ENCODE peak calls at places on chromosome 5, in six cellular contexts. One of them, this sample, is unnamed.

GRCh38 chr5:169914766-169915165 is 65.5 kb downstream of the INSYN2B start:
- DNase-seq in stimulated activated CD4-positive, alpha-beta T cell treated with anti-CD3 and anti-CD28 coated beads, Interleukin-4, amount 100 ng/mL, for 1 hour: no peak
- DNase-seq in C1 segment of cervical spinal cord: no peak
- DNase-seq in EL: peak; percentile 36
- DNase-seq in EH: peak; percentile 79
- DNase-seq in fibroblast of lung: peak; percentile 60
- DNase-seq in this sample: no peak

GRCh38 chr5:93721511-93721910 is 19.9 kb downstream of the POU5F2 start:
- DNase-seq in C1 segment of cervical spinal cord: no peak
- DNase-seq in EL: no peak
- DNase-seq in EH: no peak
- DNase-seq in stimulated activated CD4-positive, alpha-beta T cell treated with anti-CD3 and anti-CD28 coated beads, Interleukin-4, amount 100 ng/mL, for 1 hour: no peak
- DNase-seq in fibroblast of lung: no peak
- DNase-seq in this sample: no peak

GRCh38 chr5:40093550-40093949 is 586.2 kb upstream of the PTGER4 start:
- DNase-seq in stimulated activated CD4-positive, alpha-beta T cell treated with anti-CD3 and anti-CD28 coated beads, Interleukin-4, amount 100 ng/mL, for 1 hour: no peak
- DNase-seq in C1 segment of cervical spinal cord: no peak
- DNase-seq in fibroblast of lung: no peak
- DNase-seq in EL: no peak
- DNase-seq in EH: no peak
- DNase-seq in this sample: no peak

GRCh38 chr5:100828071-100828689 is 74.9 kb downstream of the ST8SIA4 start:
- DNase-seq in C1 segment of cervical spinal cord: no peak
- DNase-seq in EL: no peak
- DNase-seq in stimulated activated CD4-positive, alpha-beta T cell treated with anti-CD3 and anti-CD28 coated beads, Interleukin-4, amount 100 ng/mL, for 1 hour: no peak
- DNase-seq in EH: no peak
- DNase-seq in fibroblast of lung: peak; percentile 16
- DNase-seq in this sample: peak; percentile 29

GRCh38 chr5:65893749-65894430 is 32.5 kb upstream of the ERBIN start:
- DNase-seq in fibroblast of lung: no peak
- DNase-seq in EL: no peak
- DNase-seq in EH: no peak
- DNase-seq in stimulated activated CD4-positive, alpha-beta T cell treated with anti-CD3 and anti-CD28 coated beads, Interleukin-4, amount 100 ng/mL, for 1 hour: no peak
- DNase-seq in C1 segment of cervical spinal cord: no peak
- DNase-seq in this sample: no peak

GRCh38 chr5:16736158-16736994 is 119.6 kb upstream of the RETREG1 start:
- DNase-seq in EL: peak; percentile 54
- DNase-seq in stimulated activated CD4-positive, alpha-beta T cell treated with anti-CD3 and anti-CD28 coated beads, Interleukin-4, amount 100 ng/mL, for 1 hour: no peak
- DNase-seq in EH: peak; percentile 84
- DNase-seq in C1 segment of cervical spinal cord: no peak
- DNase-seq in fibroblast of lung: peak; percentile 78
- DNase-seq in this sample: no peak

GRCh38 chr5:98599016-98599415 is 174.4 kb upstream of the RGMB start:
- DNase-seq in C1 segment of cervical spinal cord: no peak
- DNase-seq in EH: no peak
- DNase-seq in EL: no peak
- DNase-seq in fibroblast of lung: no peak
- DNase-seq in stimulated activated CD4-positive, alpha-beta T cell treated with anti-CD3 and anti-CD28 coated beads, Interleukin-4, amount 100 ng/mL, for 1 hour: no peak
- DNase-seq in this sample: no peak

GRCh38 chr5:116747881-116748280 is 173.3 kb upstream of the SEMA6A start:
- DNase-seq in stimulated activated CD4-positive, alpha-beta T cell treated with anti-CD3 and anti-CD28 coated beads, Interleukin-4, amount 100 ng/mL, for 1 hour: no peak
- DNase-seq in fibroblast of lung: peak; percentile 5
- DNase-seq in EH: no peak
- DNase-seq in EL: no peak
- DNase-seq in C1 segment of cervical spinal cord: no peak
- DNase-seq in this sample: no peak

GRCh38 chr5:93622240-93622885 is 39.3 kb downstream of the NR2F1 start:
- DNase-seq in EL: peak; percentile 32
- DNase-seq in stimulated activated CD4-positive, alpha-beta T cell treated with anti-CD3 and anti-CD28 coated beads, Interleukin-4, amount 100 ng/mL, for 1 hour: no peak
- DNase-seq in C1 segment of cervical spinal cord: no peak
- DNase-seq in EH: peak; percentile 50
- DNase-seq in fibroblast of lung: peak; percentile 76
- DNase-seq in this sample: peak; percentile 90

GRCh38 chr5:140145223-140145622 is 19.5 kb downstream of the IGIP start:
- DNase-seq in EH: no peak
- DNase-seq in fibroblast of lung: no peak
- DNase-seq in stimulated activated CD4-positive, alpha-beta T cell treated with anti-CD3 and anti-CD28 coated beads, Interleukin-4, amount 100 ng/mL, for 1 hour: no peak
- DNase-seq in EL: no peak
- DNase-seq in C1 segment of cervical spinal cord: no peak
- DNase-seq in this sample: no peak

GRCh38 chr5:112548246-112548982 is 129.3 kb upstream of the EPB41L4A start:
- DNase-seq in EL: peak; percentile 26
- DNase-seq in fibroblast of lung: peak; percentile 96
- DNase-seq in C1 segment of cervical spinal cord: no peak
- DNase-seq in stimulated activated CD4-positive, alpha-beta T cell treated with anti-CD3 and anti-CD28 coated beads, Interleukin-4, amount 100 ng/mL, for 1 hour: no peak
- DNase-seq in EH: peak; percentile 69
- DNase-seq in this sample: peak; percentile 65

This sample was measured in osteoblast.